ENCODE peak calls at places on chromosomes 6 and 20, in four cellular contexts. X is NCI-H345; E is activated naive CD8-positive, alpha-beta T cell treated with anti-CD3 and anti-CD28 coated beads, Interleukin-2, amount 10 ng/mL, durations not matched to agents 7 days and 5 days; Y is cardiac muscle cell. D is an unnamed sample.
A peak's percentile ranks its signal among the peaks of the same experiment; 100 is the strongest.

GRCh38 chr20:63499333-63499969 is 568 bp upstream of the EEF1A2 start:
- DNase-seq in X (no peak), E (no peak), Y (no peak), D (no peak)

GRCh38 chr6:119865466-119866350 is 516.1 kb upstream of the MAN1A1 start:
- DNase-seq in X (no peak), E (no peak), Y (no peak), D (no peak)

GRCh38 chr6:5744497-5744896 is 262.2 kb downstream of the NRN1 start:
- DNase-seq in X (no peak), E (no peak), Y (no peak), D (no peak)

GRCh38 chr20:32067234-32067821 is 15.3 kb downstream of the HCK start:
- DNase-seq in X (no peak), E (no peak), Y (peak; percentile 49), D (no peak)

GRCh38 chr6:41258196-41258493 is 28.3 kb downstream of the TREM1 start:
- DNase-seq in X (peak; percentile 45), E (no peak), Y (peak; percentile 4), D (no peak)

GRCh38 chr6:158912591-158912990 is 87.4 kb downstream of the RSPH3 start:
- DNase-seq in X (no peak), E (no peak), Y (no peak), D (no peak)

GRCh38 chr6:4665489-4666417 is 110.5 kb upstream of the CDYL start:
- DNase-seq in X (no peak), E (no peak), Y (no peak), D (no peak)

GRCh38 chr6:65081713-65082210 is 625.3 kb downstream of the EYS start:
- DNase-seq in X (no peak), E (no peak), Y (no peak), D (no peak)

GRCh38 chr6:10746915-10747250 is 722 bp upstream of the TMEM14B start:
- DNase-seq in X (no peak), E (no peak), Y (no peak), D (no peak)

GRCh38 chr6:2938632-2939083 is 32.7 kb downstream of the SERPINB6 start:
- DNase-seq in X (no peak), E (no peak), Y (no peak), D (no peak)

GRCh38 chr20:63057133-63058117 is 50.7 kb upstream of the BHLHE23 start:
- DNase-seq in X (no peak), E (peak; percentile 8), Y (peak; percentile 14), D (no peak)

GRCh38 chr6:36907781-36908180 is 22.0 kb downstream of the C6orf89 start:
- DNase-seq in X (no peak), E (no peak), Y (peak; percentile 41), D (no peak)

GRCh38 chr6:146154197-146154596 is 125.3 kb downstream of the GRM1 start:
- DNase-seq in X (no peak), E (no peak), Y (no peak), D (no peak)

GRCh38 chr6:163533443-163533842 is 118.9 kb downstream of the QKI start:
- DNase-seq in X (no peak), E (no peak), Y (peak; percentile 90), D (no peak)

D was measured in NCI-H748 treated with DMSO at 0.1 percent for 48 hours.